ENCODE peak calls at places on chromosome X, in six cellular contexts. X, D, F, O, Y and R are unnamed samples.

GRCh38 chrX:153685751-153686676 is 1.7 kb upstream of the SLC6A8 start:
- DNase-seq in X (no peak), D (no peak), F (no peak), O (no peak), Y (no peak), R (no peak)

GRCh38 chrX:69538321-69538876 is 34.3 kb downstream of the NALF2 start:
- DNase-seq in X (peak; percentile 27), D (no peak), F (peak; percentile 65), O (peak; percentile 78), Y (no peak), R (no peak)

GRCh38 chrX:1421433-1422134 is 29.7 kb upstream of the SLC25A6 start:
- DNase-seq in X (no peak), D (no peak), F (no peak), O (no peak), Y (no peak), R (no peak)

GRCh38 chrX:119895843-119896326 is at the start of gene AKAP14:
- DNase-seq in X (no peak), D (no peak), F (no peak), O (no peak), Y (no peak), R (no peak)

GRCh38 chrX:131988236-131988635 is 34.9 kb upstream of the STK26 start:
- DNase-seq in X (no peak), D (no peak), F (no peak), O (no peak), Y (no peak), R (no peak)

GRCh38 chrX:6026484-6026883 is 202.2 kb downstream of the NLGN4X start:
- DNase-seq in X (no peak), D (no peak), F (no peak), O (no peak), Y (no peak), R (no peak)

GRCh38 chrX:19750028-19750786 is 137.2 kb downstream of the SH3KBP1 start:
- DNase-seq in X (no peak), D (no peak), F (no peak), O (no peak), Y (no peak), R (no peak)

GRCh38 chrX:44223150-44223549 is 120.3 kb downstream of the EFHC2 start:
- DNase-seq in X (no peak), D (no peak), F (no peak), O (no peak), Y (no peak), R (no peak)

GRCh38 chrX:124217289-124218251 is 114.9 kb upstream of the TEX13D start:
- DNase-seq in X (peak; percentile 40), D (no peak), F (no peak), O (peak; percentile 26), Y (peak; percentile 74), R (peak; percentile 40)

GRCh38 chrX:18892881-18893280 is 91.0 kb downstream of the PHKA2 start:
- DNase-seq in X (no peak), D (no peak), F (no peak), O (no peak), Y (no peak), R (no peak)

GRCh38 chrX:103953353-103953752 is 9.1 kb upstream of the TMSB15B start:
- DNase-seq in X (no peak), D (no peak), F (no peak), O (no peak), Y (no peak), R (no peak)

GRCh38 chrX:48558270-48558669 is 16.0 kb upstream of the RBM3 start:
- DNase-seq in X (no peak), D (no peak), F (no peak), O (no peak), Y (no peak), R (no peak)

GRCh38 chrX:97016106-97016505 is 132.4 kb downstream of the RPA4 start:
- DNase-seq in X (no peak), D (no peak), F (no peak), O (no peak), Y (no peak), R (no peak)

GRCh38 chrX:1386338-1387127 is 5.4 kb downstream of the SLC25A6 start:
- DNase-seq in X (no peak), D (no peak), F (no peak), O (no peak), Y (no peak), R (no peak)

GRCh38 chrX:100673397-100673953 is 29.5 kb downstream of the SRPX2 start:
- DNase-seq in X (no peak), D (no peak), F (no peak), O (no peak), Y (no peak), R (no peak)

GRCh38 chrX:46757052-46757451 is 1.9 kb downstream of the SLC9A7 start:
- DNase-seq in X (peak; percentile 37), D (no peak), F (no peak), O (no peak), Y (no peak), R (no peak)

GRCh38 chrX:72128881-72129280 is 2.8 kb downstream of the RTL5 start:
- DNase-seq in X (no peak), D (no peak), F (no peak), O (peak; percentile 42), Y (no peak), R (no peak)

GRCh38 chrX:21174439-21174838 is 199.8 kb upstream of the CNKSR2 start:
- DNase-seq in X (no peak), D (no peak), F (no peak), O (no peak), Y (no peak), R (no peak)

GRCh38 chrX:135477576-135477975 is 42.9 kb upstream of the INTS6L start:
- DNase-seq in X (peak; percentile 74), D (peak; percentile 1), F (peak; percentile 0), O (peak; percentile 51), Y (no peak), R (peak; percentile 12)

GRCh38 chrX:132651411-132652086 is 162.7 kb upstream of the MBNL3 start:
- DNase-seq in X (no peak), D (no peak), F (no peak), O (no peak), Y (no peak), R (no peak)

GRCh38 chrX:18828832-18829404 is 121.5 kb downstream of the PPEF1 start:
- DNase-seq in X (no peak), D (no peak), F (no peak), O (no peak), Y (no peak), R (no peak)

GRCh38 chrX:25191403-25191802 is 175.6 kb upstream of the ARX start:
- DNase-seq in X (no peak), D (no peak), F (no peak), O (no peak), Y (no peak), R (no peak)

GRCh38 chrX:21873063-21873785 is 17.4 kb downstream of the YY2 start:
- DNase-seq in X (no peak), D (no peak), F (no peak), O (no peak), Y (no peak), R (no peak)

GRCh38 chrX:15723887-15724517 is 14.1 kb upstream of the CA5B start:
- DNase-seq in X (no peak), D (no peak), F (no peak), O (no peak), Y (no peak), R (no peak)

GRCh38 chrX:65752294-65752693 is 84.8 kb downstream of the MSN start:
- DNase-seq in X (no peak), D (no peak), F (no peak), O (no peak), Y (no peak), R (no peak)

GRCh38 chrX:17674611-17675010 is 62.7 kb upstream of the SCML1 start:
- DNase-seq in X (no peak), D (no peak), F (no peak), O (no peak), Y (no peak), R (no peak)

GRCh38 chrX:16436348-16437188 is 213.4 kb upstream of the S100G start:
- DNase-seq in X (peak; percentile 73), D (peak; percentile 33), F (peak; percentile 31), O (peak; percentile 65), Y (no peak), R (peak; percentile 15)

GRCh38 chrX:45352588-45352987 is 151.9 kb upstream of the DIPK2B start:
- DNase-seq in X (no peak), D (no peak), F (no peak), O (no peak), Y (no peak), R (no peak)

GRCh38 chrX:41981481-41982013 is 58.2 kb upstream of the CASK start:
- DNase-seq in X (no peak), D (no peak), F (no peak), O (no peak), Y (no peak), R (no peak)

GRCh38 chrX:112760697-112761096 is 79.9 kb downstream of the AMOT start:
- DNase-seq in X (no peak), D (no peak), F (no peak), O (no peak), Y (no peak), R (no peak)

GRCh38 chrX:66914082-66914481 is 275.2 kb upstream of the EDA2R start:
- DNase-seq in X (no peak), D (peak; percentile 1), F (no peak), O (no peak), Y (no peak), R (no peak)

GRCh38 chrX:135340827-135341226 is 31.5 kb downstream of the ETDC start:
- DNase-seq in X (no peak), D (no peak), F (no peak), O (no peak), Y (no peak), R (no peak)

GRCh38 chrX:39261446-39262147 is 460.3 kb downstream of the MID1IP1 start:
- DNase-seq in X (peak; percentile 62), D (no peak), F (no peak), O (peak; percentile 12), Y (no peak), R (no peak)

GRCh38 chrX:33062016-33062415 is 149.3 kb downstream of the DMD start:
- DNase-seq in X (no peak), D (no peak), F (no peak), O (no peak), Y (no peak), R (no peak)

GRCh38 chrX:114635986-114636385 is 52.1 kb downstream of the HTR2C start:
- DNase-seq in X (no peak), D (no peak), F (no peak), O (no peak), Y (no peak), R (no peak)

GRCh38 chrX:106950381-106950780 is 30.2 kb downstream of the CLDN2 start:
- DNase-seq in X (no peak), D (no peak), F (no peak), O (no peak), Y (no peak), R (no peak)